ENCODE peak calls at places on chromosomes 5 and 9, in nine cellular contexts. One of them, this sample, is unnamed.

GRCh38 chr5:74919487-74919886 is 53.3 kb upstream of the FAM169A start:
- DNase-seq in choroid plexus epithelial cell: peak; percentile 85
- DNase-seq in fibroblast of the aortic adventitia: peak; percentile 78
- DNase-seq in brain microvascular endothelial cell: peak; percentile 36
- DNase-seq in coronary artery: no peak
- DNase-seq in amygdala: no peak
- DNase-seq in germinal center: peak; percentile 55
- DNase-seq in stomach: no peak
- DNase-seq in NCI-H2081: no peak
- DNase-seq in this sample: no peak

GRCh38 chr5:149853701-149854100 is 90.9 kb downstream of the PDE6A start:
- DNase-seq in fibroblast of the aortic adventitia: no peak
- DNase-seq in coronary artery: no peak
- DNase-seq in amygdala: no peak
- DNase-seq in stomach: no peak
- DNase-seq in brain microvascular endothelial cell: no peak
- DNase-seq in germinal center: no peak
- DNase-seq in NCI-H2081: no peak
- DNase-seq in choroid plexus epithelial cell: no peak
- DNase-seq in this sample: no peak

GRCh38 chr5:38446029-38446522 is 110.4 kb downstream of the LIFR start:
- DNase-seq in fibroblast of the aortic adventitia: no peak
- DNase-seq in coronary artery: no peak
- DNase-seq in stomach: no peak
- DNase-seq in brain microvascular endothelial cell: no peak
- DNase-seq in amygdala: no peak
- DNase-seq in germinal center: no peak
- DNase-seq in NCI-H2081: no peak
- DNase-seq in choroid plexus epithelial cell: no peak
- DNase-seq in this sample: no peak

GRCh38 chr5:140073296-140073695 is 30.2 kb upstream of the NRG2 start:
- DNase-seq in NCI-H2081: peak; percentile 0
- DNase-seq in fibroblast of the aortic adventitia: peak; percentile 57
- DNase-seq in germinal center: peak; percentile 16
- DNase-seq in choroid plexus epithelial cell: peak; percentile 38
- DNase-seq in brain microvascular endothelial cell: no peak
- DNase-seq in coronary artery: no peak
- DNase-seq in stomach: no peak
- DNase-seq in amygdala: no peak
- DNase-seq in this sample: no peak

GRCh38 chr9:114207034-114207815 is 51.9 kb downstream of the COL27A1 start:
- DNase-seq in amygdala: no peak
- DNase-seq in choroid plexus epithelial cell: no peak
- DNase-seq in fibroblast of the aortic adventitia: no peak
- DNase-seq in germinal center: no peak
- DNase-seq in NCI-H2081: no peak
- DNase-seq in coronary artery: no peak
- DNase-seq in stomach: no peak
- DNase-seq in brain microvascular endothelial cell: peak; percentile 32
- DNase-seq in this sample: peak; percentile 27

GRCh38 chr9:102652471-102652870 is 342.7 kb upstream of the CYLC2 start:
- DNase-seq in germinal center: no peak
- DNase-seq in amygdala: no peak
- DNase-seq in brain microvascular endothelial cell: no peak
- DNase-seq in stomach: no peak
- DNase-seq in NCI-H2081: no peak
- DNase-seq in choroid plexus epithelial cell: no peak
- DNase-seq in fibroblast of the aortic adventitia: no peak
- DNase-seq in coronary artery: no peak
- DNase-seq in this sample: no peak

GRCh38 chr5:39209924-39210323 is 9.4 kb downstream of the FYB1 start:
- DNase-seq in brain microvascular endothelial cell: no peak
- DNase-seq in choroid plexus epithelial cell: no peak
- DNase-seq in amygdala: no peak
- DNase-seq in stomach: peak; percentile 43
- DNase-seq in NCI-H2081: no peak
- DNase-seq in germinal center: no peak
- DNase-seq in coronary artery: no peak
- DNase-seq in fibroblast of the aortic adventitia: no peak
- DNase-seq in this sample: no peak

GRCh38 chr9:126326228-126327015 is at the start of gene MVB12B:
- DNase-seq in choroid plexus epithelial cell: no peak
- DNase-seq in amygdala: no peak
- DNase-seq in germinal center: peak; percentile 73
- DNase-seq in NCI-H2081: peak; percentile 34
- DNase-seq in fibroblast of the aortic adventitia: no peak
- DNase-seq in brain microvascular endothelial cell: no peak
- DNase-seq in stomach: peak; percentile 53
- DNase-seq in coronary artery: peak; percentile 72
- DNase-seq in this sample: no peak

GRCh38 chr5:74254257-74254656 is 386.3 kb downstream of the ENC1 start:
- DNase-seq in amygdala: no peak
- DNase-seq in stomach: no peak
- DNase-seq in coronary artery: no peak
- DNase-seq in brain microvascular endothelial cell: no peak
- DNase-seq in germinal center: no peak
- DNase-seq in choroid plexus epithelial cell: no peak
- DNase-seq in NCI-H2081: no peak
- DNase-seq in fibroblast of the aortic adventitia: no peak
- DNase-seq in this sample: no peak

GRCh38 chr5:38417658-38418017 is 138.8 kb downstream of the LIFR start:
- DNase-seq in brain microvascular endothelial cell: no peak
- DNase-seq in NCI-H2081: no peak
- DNase-seq in stomach: no peak
- DNase-seq in choroid plexus epithelial cell: no peak
- DNase-seq in amygdala: no peak
- DNase-seq in coronary artery: no peak
- DNase-seq in fibroblast of the aortic adventitia: peak; percentile 25
- DNase-seq in germinal center: no peak
- DNase-seq in this sample: no peak

GRCh38 chr9:77922587-77922986 is 109.0 kb downstream of the GNAQ start:
- DNase-seq in stomach: no peak
- DNase-seq in brain microvascular endothelial cell: peak; percentile 57
- DNase-seq in choroid plexus epithelial cell: peak; percentile 22
- DNase-seq in coronary artery: no peak
- DNase-seq in NCI-H2081: no peak
- DNase-seq in fibroblast of the aortic adventitia: peak; percentile 98
- DNase-seq in amygdala: no peak
- DNase-seq in germinal center: no peak
- DNase-seq in this sample: no peak

GRCh38 chr5:27908341-27908740 is 870.0 kb upstream of the CDH9 start:
- DNase-seq in germinal center: no peak
- DNase-seq in fibroblast of the aortic adventitia: no peak
- DNase-seq in stomach: no peak
- DNase-seq in NCI-H2081: no peak
- DNase-seq in brain microvascular endothelial cell: no peak
- DNase-seq in amygdala: no peak
- DNase-seq in choroid plexus epithelial cell: no peak
- DNase-seq in coronary artery: no peak
- DNase-seq in this sample: no peak

GRCh38 chr5:143124593-143124992 is 278.9 kb downstream of the NR3C1 start:
- DNase-seq in stomach: no peak
- DNase-seq in NCI-H2081: no peak
- DNase-seq in choroid plexus epithelial cell: no peak
- DNase-seq in amygdala: no peak
- DNase-seq in brain microvascular endothelial cell: no peak
- DNase-seq in fibroblast of the aortic adventitia: no peak
- DNase-seq in coronary artery: no peak
- DNase-seq in germinal center: no peak
- DNase-seq in this sample: no peak

GRCh38 chr5:69364414-69364813 is 4.9 kb downstream of the AK6 start:
- DNase-seq in germinal center: peak; percentile 41
- DNase-seq in stomach: no peak
- DNase-seq in amygdala: no peak
- DNase-seq in fibroblast of the aortic adventitia: peak; percentile 10
- DNase-seq in choroid plexus epithelial cell: peak; percentile 54
- DNase-seq in brain microvascular endothelial cell: peak; percentile 13
- DNase-seq in NCI-H2081: no peak
- DNase-seq in coronary artery: no peak
- DNase-seq in this sample: no peak

GRCh38 chr5:43227655-43228054 is 35.6 kb downstream of the NIM1K start:
- DNase-seq in NCI-H2081: peak; percentile 1
- DNase-seq in fibroblast of the aortic adventitia: peak; percentile 78
- DNase-seq in amygdala: no peak
- DNase-seq in choroid plexus epithelial cell: peak; percentile 87
- DNase-seq in brain microvascular endothelial cell: peak; percentile 25
- DNase-seq in stomach: no peak
- DNase-seq in germinal center: no peak
- DNase-seq in coronary artery: no peak
- DNase-seq in this sample: no peak

GRCh38 chr5:181280251-181280762 is 19.4 kb upstream of the TRIM52 start:
- DNase-seq in amygdala: no peak
- DNase-seq in fibroblast of the aortic adventitia: no peak
- DNase-seq in stomach: no peak
- DNase-seq in coronary artery: no peak
- DNase-seq in germinal center: no peak
- DNase-seq in choroid plexus epithelial cell: no peak
- DNase-seq in NCI-H2081: no peak
- DNase-seq in brain microvascular endothelial cell: no peak
- DNase-seq in this sample: no peak

GRCh38 chr9:99257723-99258364 is 35.8 kb downstream of the SEC61B start:
- DNase-seq in brain microvascular endothelial cell: no peak
- DNase-seq in NCI-H2081: no peak
- DNase-seq in germinal center: no peak
- DNase-seq in amygdala: no peak
- DNase-seq in choroid plexus epithelial cell: no peak
- DNase-seq in fibroblast of the aortic adventitia: no peak
- DNase-seq in coronary artery: no peak
- DNase-seq in stomach: no peak
- DNase-seq in this sample: no peak

GRCh38 chr9:138073408-138073807 is 195.8 kb downstream of the CACNA1B start:
- DNase-seq in choroid plexus epithelial cell: no peak
- DNase-seq in NCI-H2081: no peak
- DNase-seq in fibroblast of the aortic adventitia: no peak
- DNase-seq in coronary artery: peak; percentile 52
- DNase-seq in amygdala: no peak
- DNase-seq in germinal center: no peak
- DNase-seq in stomach: no peak
- DNase-seq in brain microvascular endothelial cell: no peak
- DNase-seq in this sample: no peak

GRCh38 chr5:76972670-76973069 is 19.8 kb downstream of the CRHBP start:
- DNase-seq in coronary artery: no peak
- DNase-seq in brain microvascular endothelial cell: no peak
- DNase-seq in NCI-H2081: no peak
- DNase-seq in choroid plexus epithelial cell: no peak
- DNase-seq in fibroblast of the aortic adventitia: no peak
- DNase-seq in stomach: no peak
- DNase-seq in germinal center: no peak
- DNase-seq in amygdala: no peak
- DNase-seq in this sample: no peak

GRCh38 chr5:159825551-159826051 is 90.7 kb upstream of the ADRA1B start:
- DNase-seq in stomach: peak; percentile 83
- DNase-seq in choroid plexus epithelial cell: no peak
- DNase-seq in coronary artery: no peak
- DNase-seq in NCI-H2081: no peak
- DNase-seq in fibroblast of the aortic adventitia: peak; percentile 32
- DNase-seq in brain microvascular endothelial cell: no peak
- DNase-seq in germinal center: no peak
- DNase-seq in amygdala: no peak
- DNase-seq in this sample: no peak

GRCh38 chr5:141850183-141850768 is 27.9 kb downstream of the PCDH1 start:
- DNase-seq in choroid plexus epithelial cell: peak; percentile 61
- DNase-seq in coronary artery: no peak
- DNase-seq in amygdala: peak; percentile 56
- DNase-seq in NCI-H2081: peak; percentile 35
- DNase-seq in germinal center: peak; percentile 70
- DNase-seq in fibroblast of the aortic adventitia: peak; percentile 21
- DNase-seq in brain microvascular endothelial cell: peak; percentile 24
- DNase-seq in stomach: no peak
- DNase-seq in this sample: peak; percentile 71

GRCh38 chr5:133034064-133034463 is 7.7 kb upstream of the ZCCHC10 start:
- DNase-seq in germinal center: no peak
- DNase-seq in fibroblast of the aortic adventitia: no peak
- DNase-seq in brain microvascular endothelial cell: no peak
- DNase-seq in NCI-H2081: no peak
- DNase-seq in stomach: no peak
- DNase-seq in choroid plexus epithelial cell: no peak
- DNase-seq in amygdala: no peak
- DNase-seq in coronary artery: no peak
- DNase-seq in this sample: no peak

GRCh38 chr5:148926207-148926606 is 99.8 kb downstream of the ADRB2 start:
- DNase-seq in choroid plexus epithelial cell: no peak
- DNase-seq in coronary artery: no peak
- DNase-seq in brain microvascular endothelial cell: no peak
- DNase-seq in fibroblast of the aortic adventitia: no peak
- DNase-seq in amygdala: no peak
- DNase-seq in germinal center: no peak
- DNase-seq in stomach: no peak
- DNase-seq in NCI-H2081: no peak
- DNase-seq in this sample: no peak

GRCh38 chr9:137837345-137838278 is 40.0 kb upstream of the CACNA1B start:
- DNase-seq in brain microvascular endothelial cell: no peak
- DNase-seq in coronary artery: no peak
- DNase-seq in choroid plexus epithelial cell: no peak
- DNase-seq in amygdala: no peak
- DNase-seq in germinal center: no peak
- DNase-seq in stomach: no peak
- DNase-seq in fibroblast of the aortic adventitia: no peak
- DNase-seq in NCI-H2081: no peak
- DNase-seq in this sample: no peak

GRCh38 chr9:119477197-119477596 is 108.0 kb upstream of the BRINP1 start:
- DNase-seq in germinal center: no peak
- DNase-seq in choroid plexus epithelial cell: no peak
- DNase-seq in stomach: no peak
- DNase-seq in brain microvascular endothelial cell: no peak
- DNase-seq in NCI-H2081: no peak
- DNase-seq in coronary artery: no peak
- DNase-seq in fibroblast of the aortic adventitia: no peak
- DNase-seq in amygdala: no peak
- DNase-seq in this sample: no peak

GRCh38 chr9:109012876-109013677 is at the start of gene CTNNAL1:
- DNase-seq in germinal center: peak; percentile 98
- DNase-seq in choroid plexus epithelial cell: peak; percentile 91
- DNase-seq in stomach: peak; percentile 94
- DNase-seq in coronary artery: peak; percentile 97
- DNase-seq in brain microvascular endothelial cell: peak; percentile 87
- DNase-seq in NCI-H2081: peak; percentile 90
- DNase-seq in fibroblast of the aortic adventitia: peak; percentile 77
- DNase-seq in amygdala: peak; percentile 76
- DNase-seq in this sample: peak; percentile 90